ENCODE peak calls at places on chromosomes 6 and 20, in four cellular contexts. W is heart right ventricle; G is ecto neural progenitor cell; M is stimulated activated naive CD8-positive, alpha-beta T cell treated with anti-CD3 and anti-CD28 coated beads, Interleukin-15, amount 100 ng/mL, for 72 hours. Y is an unnamed sample.

GRCh38 chr20:18717062-18717461 is 96.5 kb upstream of the SCP2D1 start:
- DNase-seq in W (no peak), G (no peak), M (no peak), Y (no peak)

GRCh38 chr6:90168693-90169131 is 127.9 kb downstream of the BACH2 start:
- DNase-seq in W (no peak), G (no peak), M (no peak), Y (no peak)

GRCh38 chr20:34311118-34312023 is 8.2 kb upstream of the AHCY start:
- DNase-seq in W (no peak), G (peak; percentile 83), M (no peak), Y (peak; percentile 70)

GRCh38 chr6:26267083-26267589 is 97.9 kb upstream of the BTN3A2 start:
- DNase-seq in W (no peak), G (no peak), M (no peak), Y (no peak)

GRCh38 chr6:3341467-3341866 is 82.7 kb downstream of the PSMG4 start:
- DNase-seq in W (no peak), G (no peak), M (no peak), Y (no peak)

GRCh38 chr6:41770381-41771057 is 9.2 kb downstream of the FRS3 start:
- DNase-seq in W (no peak), G (no peak), M (no peak), Y (no peak)

GRCh38 chr6:25934735-25935313 is 4.3 kb upstream of the SLC17A2 start:
- DNase-seq in W (no peak), G (no peak), M (no peak), Y (no peak)

GRCh38 chr6:6751615-6752014 is 163.1 kb downstream of the LY86 start:
- DNase-seq in W (no peak), G (no peak), M (no peak), Y (no peak)

GRCh38 chr20:24669701-24670100 is 200.3 kb downstream of the SYNDIG1 start:
- DNase-seq in W (no peak), G (no peak), M (no peak), Y (no peak)

GRCh38 chr6:41878246-41878645 is 16.9 kb downstream of the USP49 start:
- DNase-seq in W (no peak), G (no peak), M (no peak), Y (no peak)

GRCh38 chr6:46900266-46900665 is 21.5 kb downstream of the ADGRF5 start:
- DNase-seq in W (no peak), G (no peak), M (no peak), Y (no peak)

GRCh38 chr6:32153835-32154513 is at the start of gene PPT2:
- DNase-seq in W (peak; percentile 90), G (peak; percentile 89), M (peak; percentile 86), Y (peak; percentile 76)

GRCh38 chr6:112325449-112325848 is 21.7 kb upstream of the RFPL4B start:
- DNase-seq in W (no peak), G (no peak), M (no peak), Y (peak; percentile 8)

GRCh38 chr6:46677314-46677654 is 10.4 kb upstream of the TDRD6 start:
- DNase-seq in W (no peak), G (no peak), M (no peak), Y (no peak)

GRCh38 chr6:154386848-154387717 is 30.5 kb upstream of the IPCEF1 start:
- DNase-seq in W (no peak), G (no peak), M (no peak), Y (no peak)

GRCh38 chr20:24529032-24529431 is 59.6 kb downstream of the SYNDIG1 start:
- DNase-seq in W (no peak), G (no peak), M (no peak), Y (no peak)

GRCh38 chr6:170186909-170187668 is 103.8 kb downstream of the DLL1 start:
- DNase-seq in W (no peak), G (peak; percentile 39), M (no peak), Y (peak; percentile 64)

GRCh38 chr6:161393839-161394364 is 120.0 kb upstream of the AGPAT4 start:
- DNase-seq in W (no peak), G (no peak), M (peak; percentile 66), Y (no peak)

GRCh38 chr6:73451166-73452106 is 661 bp downstream of the CGAS start:
- DNase-seq in W (peak; percentile 46), G (peak; percentile 47), M (peak; percentile 58), Y (peak; percentile 91)

GRCh38 chr20:8581451-8582183 is 449.6 kb downstream of the PLCB1 start:
- DNase-seq in W (no peak), G (no peak), M (no peak), Y (no peak)

GRCh38 chr20:925516-925915 is 9.4 kb upstream of the ANGPT4 start:
- DNase-seq in W (no peak), G (no peak), M (no peak), Y (no peak)

GRCh38 chr20:38111366-38112232 is 53.5 kb downstream of the TGM2 start:
- DNase-seq in W (no peak), G (no peak), M (no peak), Y (no peak)

GRCh38 chr20:25418779-25419178 is 11.3 kb downstream of the GINS1 start:
- DNase-seq in W (no peak), G (no peak), M (no peak), Y (no peak)